ENCODE peak calls at places on chromosomes 1 and 21, in four cellular contexts. X, G, W and Q are unnamed samples.

GRCh38 chr1:53619088-53619810 is 119.7 kb downstream of the GLIS1 start:
- ATAC-seq in G (no peak), X (no peak), W (no peak), Q (no peak)

GRCh38 chr21:39349211-39350093 is 564 bp upstream of the HMGN1 start:
- ATAC-seq in W (peak), X (peak), G (peak), Q (peak)

GRCh38 chr1:246708166-246708565 is 16.0 kb upstream of the SCCPDH start:
- ATAC-seq in X (no peak), W (no peak), G (no peak), Q (no peak)

GRCh38 chr1:3482590-3482899 is 28.1 kb downstream of the ARHGEF16 start:
- ATAC-seq in G (peak), X (peak), W (peak), Q (no peak)

GRCh38 chr1:59199147-59199546 is 97.7 kb upstream of the FGGY start:
- ATAC-seq in X (no peak), W (no peak), G (no peak), Q (no peak)

GRCh38 chr21:16587671-16588379 is 858.0 kb downstream of the USP25 start:
- ATAC-seq in W (no peak), G (no peak), X (no peak), Q (peak)

GRCh38 chr1:75855010-75855409 is 58.3 kb downstream of the MSH4 start:
- ATAC-seq in G (no peak), X (peak), W (no peak), Q (no peak)

GRCh38 chr1:58890091-58890490 is 106.2 kb upstream of the JUN start:
- ATAC-seq in W (no peak), X (no peak), G (no peak), Q (peak)

GRCh38 chr1:217627431-217627830 is 3.5 kb downstream of the GPATCH2 start:
- ATAC-seq in W (no peak), G (no peak), X (no peak), Q (no peak)

GRCh38 chr1:215926670-215927069 is 359.6 kb downstream of the KCTD3 start:
- ATAC-seq in X (no peak), W (no peak), G (no peak), Q (no peak)

GRCh38 chr1:223016381-223016780 is 126.7 kb downstream of the TLR5 start:
- ATAC-seq in W (no peak), X (peak), G (no peak), Q (no peak)

GRCh38 chr21:44253832-44254700 is 7.6 kb downstream of the DNMT3L start:
- ATAC-seq in G (no peak), W (no peak), X (no peak), Q (no peak)

GRCh38 chr21:46061950-46062349 is 36.0 kb upstream of the COL6A2 start:
- ATAC-seq in W (no peak), X (no peak), G (no peak), Q (no peak)

GRCh38 chr1:29679316-29679715 is 443.0 kb downstream of the PTPRU start:
- ATAC-seq in X (no peak), G (no peak), W (no peak), Q (no peak)
- TF ChIP-seq POLR2AphosphoS5 in X (no peak), G (no peak), W (no peak), Q (no peak)

GRCh38 chr1:17527036-17527914 is 12.2 kb upstream of the ARHGEF10L start:
- ATAC-seq in G (no peak), X (no peak), W (no peak), Q (peak)
- H3K27ac ChIP-seq in G (no peak), X (no peak), W (peak), Q (peak)

GRCh38 chr1:201947697-201948008 is 1.3 kb upstream of the LMOD1 start:
- ATAC-seq in G (no peak), W (no peak), X (peak), Q (no peak)
- TF ChIP-seq CTCF in G (no peak), W (no peak), X (no peak), Q (peak)

GRCh38 chr1:228197555-228198147 is 10.2 kb upstream of the OBSCN start:
- ATAC-seq in X (no peak), W (no peak), G (no peak), Q (no peak)

GRCh38 chr1:228198977-228199590 is 8.8 kb upstream of the OBSCN start:
- ATAC-seq in G (no peak), W (no peak), X (no peak), Q (no peak)

GRCh38 chr1:228194436-228194835 is 13.4 kb upstream of the OBSCN start:
- ATAC-seq in X (no peak), W (no peak), G (no peak), Q (no peak)

GRCh38 chr1:228190778-228191177 is 17.1 kb upstream of the OBSCN start:
- ATAC-seq in X (no peak), G (no peak), W (no peak), Q (no peak)

DNA sequence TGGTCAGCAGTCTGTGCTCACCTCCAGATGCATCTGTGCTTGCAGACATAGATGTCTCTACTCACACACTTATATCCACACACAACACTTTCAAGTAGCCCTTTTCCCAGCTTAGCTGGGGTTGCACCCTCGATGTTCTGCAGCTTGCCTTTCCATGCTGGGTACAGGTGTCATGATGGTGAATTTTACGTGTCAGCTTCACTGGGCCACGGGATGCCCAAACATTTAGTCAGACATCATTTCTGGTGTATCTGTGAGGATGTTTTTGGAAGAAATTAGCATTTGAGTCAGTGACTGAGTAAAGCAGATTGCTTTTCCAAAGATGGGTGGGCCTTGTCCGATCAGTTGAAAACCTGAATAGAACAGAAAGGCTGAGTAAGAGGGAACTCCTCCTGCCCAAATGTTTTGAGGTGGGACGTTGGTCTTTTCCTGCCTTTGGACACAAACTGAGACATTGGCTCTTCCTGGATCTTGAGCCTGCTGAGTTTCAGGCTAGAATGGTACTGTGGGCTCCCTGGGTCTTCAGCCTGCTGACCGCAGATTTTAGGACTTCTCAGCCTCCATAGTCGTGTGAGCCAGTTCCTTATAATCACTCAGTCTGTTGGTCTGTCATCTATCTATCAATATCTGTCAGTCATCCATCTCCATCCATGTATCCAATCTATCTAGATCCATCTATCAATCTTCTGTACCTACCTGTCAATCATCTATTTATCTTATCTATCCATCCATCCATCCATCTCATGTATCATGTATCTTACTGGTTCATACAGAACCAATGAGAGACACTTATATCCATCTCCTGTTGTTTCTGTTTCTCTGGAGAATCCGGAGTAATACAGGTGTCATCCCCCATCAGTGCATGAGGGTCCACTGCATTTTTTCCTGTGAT is 12.7 kb upstream of the OBSCN start:
- ATAC-seq in X (no peak), W (no peak), G (no peak), Q (no peak)
- TF ChIP-seq POLR2AphosphoS5 in X (no peak), W (no peak), G (no peak), Q (no peak)

DNA sequence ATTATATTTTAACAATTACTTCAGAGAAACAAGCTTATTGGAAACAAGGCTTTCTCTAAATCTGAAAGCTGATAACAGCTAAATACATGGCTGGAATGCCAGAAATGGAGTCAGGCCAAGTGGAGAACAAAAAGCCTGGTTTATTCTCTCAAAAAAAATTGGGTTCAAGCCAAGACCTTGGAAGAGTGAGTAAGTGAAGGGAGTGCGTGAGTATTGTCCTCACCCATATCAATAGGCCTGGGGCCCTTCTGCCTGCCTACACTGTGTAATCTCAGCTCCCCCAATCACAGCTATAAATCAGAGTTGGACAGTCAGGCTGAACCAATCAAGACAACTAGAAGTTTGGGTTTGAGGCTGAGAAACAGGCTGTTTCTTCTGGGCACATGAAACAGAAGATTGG is 7.4 kb downstream of the KYAT3 start:
- ATAC-seq in G (peak), W (peak), X (peak), Q (peak)
- H3K27ac ChIP-seq in G (no peak), W (peak), X (peak), Q (peak)

DNA sequence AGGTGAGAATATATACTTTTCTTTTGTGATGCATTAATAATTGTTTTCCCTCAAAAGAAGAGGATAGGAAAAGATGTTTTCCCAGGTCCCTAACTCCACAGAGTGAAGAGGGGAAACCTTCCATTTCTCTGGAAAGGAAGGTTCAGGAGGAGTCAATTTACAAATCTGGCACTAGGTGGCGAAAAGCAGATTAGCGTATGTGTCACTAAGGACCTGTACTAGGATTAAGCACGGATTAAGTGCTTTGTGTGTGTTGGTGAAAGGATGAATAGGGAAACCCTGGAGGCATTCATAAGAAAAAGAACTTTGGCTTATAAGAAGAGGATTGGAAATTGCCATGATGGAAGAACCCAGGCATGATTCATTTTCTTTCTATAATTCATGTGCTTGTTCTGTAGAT is 410.1 kb upstream of the PLXNA2 start:
- ATAC-seq in X (peak), W (peak), G (peak), Q (no peak)
- TF ChIP-seq CTCF in X (peak), W (peak), G (peak), Q (no peak)

DNA sequence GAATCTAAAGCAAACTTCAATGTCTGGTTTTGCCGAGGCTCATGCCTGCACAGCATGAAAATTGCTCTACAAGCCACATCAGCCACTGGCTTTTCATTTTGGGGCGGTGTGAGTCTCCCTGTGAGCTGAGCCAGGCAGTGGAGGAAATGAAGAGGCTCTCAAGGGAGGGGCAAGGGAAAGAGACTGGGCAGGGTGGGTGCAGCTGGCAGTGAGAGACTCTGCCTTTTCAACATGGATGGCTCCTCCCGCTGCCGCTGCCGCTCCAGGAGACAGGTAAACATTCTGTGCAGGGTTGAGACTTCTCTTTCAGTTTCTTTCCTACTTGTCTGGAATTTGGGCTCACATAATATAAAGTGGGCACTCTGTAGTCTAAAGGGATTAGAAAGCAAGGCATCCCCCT is 11.3 kb upstream of the CTSE start:
- ATAC-seq in X (peak), W (no peak), G (peak), Q (no peak)
- TF ChIP-seq POLR2AphosphoS5 in X (no peak), W (no peak), G (no peak), Q (no peak)

DNA sequence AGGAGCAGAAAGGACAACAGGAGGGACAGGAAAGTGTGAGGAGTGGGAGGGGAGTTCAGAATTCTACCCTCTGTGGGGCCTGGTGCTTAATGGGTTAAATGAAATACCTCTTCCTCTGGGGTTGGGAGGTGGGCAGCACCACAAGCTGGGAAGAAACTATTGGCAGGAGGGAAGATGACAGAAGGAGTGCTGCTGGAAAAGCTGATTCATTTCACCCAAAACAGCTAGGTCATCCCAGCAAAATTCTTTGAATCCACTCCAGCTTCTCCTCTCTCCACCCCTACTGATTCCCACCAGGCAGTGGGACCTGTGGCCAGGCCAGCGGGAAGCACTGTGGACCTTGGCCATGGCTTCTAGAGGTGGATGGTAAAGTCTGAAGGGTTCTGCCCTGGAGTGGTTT is 12.8 kb downstream of the BCAN start:
- ATAC-seq in X (no peak), W (no peak), G (no peak), Q (no peak)
- H3K27ac ChIP-seq in X (no peak), W (no peak), G (no peak), Q (no peak)

GRCh38 chr1:225999227-225999911 is at the start of gene SDE2:
- ATAC-seq in W (peak), G (peak), X (peak), Q (peak)
- TF ChIP-seq CTCF in W (no peak), G (no peak), X (no peak), Q (no peak)